ENCODE peak calls at places on chromosomes 13 and 19, in seven cellular contexts. Y, P, C, U, Z, X and A are unnamed samples.

GRCh38 chr19:10107817-10108367 is 1.7 kb downstream of the PPAN start:
- DNase-seq in Y (no peak), Z (no peak), U (no peak), C (no peak), X (no peak), P (no peak), A (no peak)

GRCh38 chr13:105165449-105166125 is 1369.9 kb downstream of the EFNB2 start:
- DNase-seq in C (no peak), P (no peak), Z (no peak), X (no peak), U (no peak), Y (no peak), A (peak)

GRCh38 chr13:51066091-51066831 is 44.8 kb downstream of the C13orf42 start:
- DNase-seq in U (no peak), Z (no peak), Y (no peak), X (peak), C (no peak), P (peak), A (peak)

GRCh38 chr13:72545030-72545719 is 182.3 kb downstream of the MZT1 start:
- DNase-seq in P (no peak), C (no peak), Y (no peak), X (no peak), Z (no peak), U (no peak), A (no peak)

GRCh38 chr13:99733346-99733745 is 232.1 kb downstream of the TM9SF2 start:
- DNase-seq in C (no peak), X (no peak), Z (no peak), Y (no peak), P (no peak), U (no peak), A (no peak)

GRCh38 chr13:43664700-43665191 is 122.0 kb downstream of the ENOX1 start:
- DNase-seq in P (peak), Y (no peak), X (peak), U (no peak), Z (no peak), C (no peak), A (peak)

GRCh38 chr19:30263719-30264440 is 108.3 kb upstream of the ZNF536 start:
- DNase-seq in U (no peak), C (no peak), Y (no peak), X (no peak), P (no peak), Z (no peak), A (no peak)

GRCh38 chr13:24716446-24716845 is 36.2 kb downstream of the ATP12A start:
- DNase-seq in C (no peak), U (no peak), X (no peak), P (no peak), Z (no peak), Y (no peak), A (no peak)

GRCh38 chr13:50518131-50518530 is 325.4 kb downstream of the DLEU7 start:
- DNase-seq in X (no peak), U (no peak), Z (no peak), Y (no peak), C (no peak), P (no peak), A (no peak)

GRCh38 chr19:13795595-13796300 is 505 bp downstream of the ZSWIM4 start:
- DNase-seq in Z (no peak), X (peak), U (no peak), P (peak), C (no peak), Y (no peak), A (peak)

GRCh38 chr19:11463391-11463790 is 17.5 kb downstream of the ELAVL3 start:
- DNase-seq in U (no peak), X (peak), C (no peak), Z (no peak), Y (no peak), P (no peak), A (no peak)

GRCh38 chr19:6071103-6071485 is 39.2 kb downstream of the RFX2 start:
- DNase-seq in Y (no peak), P (no peak), U (no peak), Z (no peak), C (peak), X (no peak), A (no peak)

GRCh38 chr13:49308104-49308875 is 60.6 kb downstream of the CDADC1 start:
- DNase-seq in U (no peak), Z (no peak), C (peak), Y (no peak), P (no peak), X (no peak), A (no peak)

GRCh38 chr19:40231057-40231456 is 4.6 kb upstream of the CCNP start:
- DNase-seq in X (no peak), U (no peak), C (no peak), Y (no peak), Z (no peak), P (no peak), A (no peak)

GRCh38 chr19:38162632-38163031 is 61.4 kb downstream of the DPF1 start:
- DNase-seq in X (no peak), P (no peak), Z (no peak), U (no peak), Y (no peak), C (no peak), A (no peak)